ENCODE peak calls at places on chromosomes 13 and 19, in four cellular contexts. B is IMR-90, H is GM12878, G is K562. K is an unnamed sample.

GRCh38 chr13:114112231-114112825 is 20.1 kb downstream of the RASA3 start:
- DNase-seq in B (peak), H (no peak), G (no peak), K (no peak)

GRCh38 chr13:47168086-47168485 is 271.2 kb upstream of the HTR2A start:
- DNase-seq in B (peak), H (no peak), G (no peak), K (no peak)

GRCh38 chr19:10567696-10568443 is 909 bp downstream of the CDKN2D start:
- DNase-seq in G (no peak), B (no peak), H (no peak), K (no peak)

GRCh38 chr19:51810228-51810627 is 15.3 kb downstream of the FPR3 start:
- DNase-seq in H (no peak), G (no peak), B (no peak), K (no peak)

GRCh38 chr19:3984584-3984907 is 717 bp downstream of the EEF2 start:
- DNase-seq in H (no peak), B (no peak), G (peak), K (no peak)

GRCh38 chr19:38952395-38953165 is 21.8 kb downstream of the MRPS12 start:
- DNase-seq in G (no peak), H (no peak), B (peak), K (no peak)

GRCh38 chr13:99386911-99387788 is 80.0 kb upstream of the GPR183 start:
- DNase-seq in H (peak), B (no peak), G (peak), K (peak)

GRCh38 chr19:39052243-39052746 is 19.9 kb upstream of the FBXO27 start:
- DNase-seq in G (peak), B (peak), H (no peak), K (peak)

GRCh38 chr19:2040647-2041435 is 10.2 kb downstream of the MKNK2 start:
- DNase-seq in H (no peak), G (no peak), B (no peak), K (no peak)

GRCh38 chr19:2050349-2050990 is 574 bp downstream of the MKNK2 start:
- DNase-seq in B (no peak), H (no peak), G (peak), K (no peak)

GRCh38 chr13:46640843-46641242 is 87.9 kb downstream of the LRCH1 start:
- DNase-seq in G (no peak), B (peak), H (no peak), K (peak)

GRCh38 chr13:102770435-102770834 is 3.2 kb downstream of the TEX30 start:
- DNase-seq in H (no peak), B (no peak), G (no peak), K (peak)

GRCh38 chr19:47776568-47776967 is 1.9 kb upstream of the SELENOW start:
- DNase-seq in H (no peak), B (no peak), G (no peak), K (peak)

GRCh38 chr19:29866011-29866410 is 54.2 kb downstream of the CCNE1 start:
- DNase-seq in H (no peak), B (no peak), G (no peak), K (no peak)

GRCh38 chr13:30718661-30719520 is 16.5 kb upstream of the ALOX5AP start:
- DNase-seq in G (no peak), H (no peak), B (peak), K (no peak)

GRCh38 chr13:39789451-39789850 is 134.0 kb downstream of the COG6 start:
- DNase-seq in B (no peak), G (no peak), H (no peak), K (no peak)

GRCh38 chr19:3459322-3459881 is 20.9 kb downstream of the SMIM24 start:
- DNase-seq in H (no peak), G (peak), B (peak), K (peak)

GRCh38 chr19:27654266-27654990 is 1558.5 kb downstream of the UQCRFS1 start:
- DNase-seq in G (no peak), H (no peak), B (no peak), K (no peak)

GRCh38 chr13:23583491-23583890 is 13.3 kb downstream of the TNFRSF19 start:
- DNase-seq in H (no peak), B (no peak), G (no peak), K (no peak)

GRCh38 chr19:3178377-3178972 is at the start of gene S1PR4:
- DNase-seq in H (no peak), G (no peak), B (no peak), K (peak)

GRCh38 chr19:10667867-10668266 is 13.7 kb downstream of the ILF3 start:
- DNase-seq in G (no peak), B (no peak), H (no peak), K (no peak)

GRCh38 chr13:24995225-24995804 is 100.6 kb upstream of the PABPC3 start:
- DNase-seq in H (no peak), G (peak), B (peak), K (peak)

GRCh38 chr19:22882797-22883196 is 50.7 kb downstream of the ZNF723 start:
- DNase-seq in G (no peak), B (peak), H (no peak), K (peak)

GRCh38 chr19:39643591-39643990 is 12.1 kb upstream of the LGALS16 start:
- DNase-seq in H (no peak), G (no peak), B (no peak), K (no peak)

GRCh38 chr13:76336889-76337844 is 549.0 kb downstream of the KCTD12 start:
- DNase-seq in B (no peak), G (no peak), H (no peak), K (no peak)

GRCh38 chr13:47175172-47175806 is 278.4 kb upstream of the HTR2A start:
- DNase-seq in B (peak), H (no peak), G (no peak), K (no peak)

GRCh38 chr13:92260363-92260762 is 861.9 kb downstream of the GPC5 start:
- DNase-seq in B (no peak), H (no peak), G (no peak), K (no peak)

GRCh38 chr19:18295034-18295451 is 13.6 kb upstream of the JUND start:
- DNase-seq in B (no peak), H (no peak), G (no peak), K (no peak)

GRCh38 chr19:56124578-56124977 is 3.5 kb upstream of the ZNF787 start:
- DNase-seq in G (no peak), H (no peak), B (no peak), K (no peak)

GRCh38 chr13:111099292-111099691 is 15.8 kb upstream of the ARHGEF7 start:
- DNase-seq in B (no peak), H (no peak), G (no peak), K (no peak)

GRCh38 chr19:58336216-58336615 is 9.4 kb downstream of the ZSCAN22 start:
- DNase-seq in B (no peak), G (no peak), H (no peak), K (no peak)

GRCh38 chr13:30006246-30006645 is 155.8 kb upstream of the UBL3 start:
- DNase-seq in H (no peak), G (no peak), B (no peak), K (no peak)

GRCh38 chr19:50759886-50760285 is 10.4 kb upstream of the GPR32 start:
- DNase-seq in G (peak), H (no peak), B (peak), K (peak)

GRCh38 chr13:30577381-30577780 is 40.3 kb upstream of the USPL1 start:
- DNase-seq in B (peak), G (no peak), H (peak), K (no peak)

GRCh38 chr19:5264453-5264852 is 76.2 kb downstream of the PTPRS start:
- DNase-seq in G (no peak), H (no peak), B (no peak), K (no peak)

GRCh38 chr13:97851269-97851668 is 102.2 kb upstream of the IPO5 start:
- DNase-seq in G (no peak), H (no peak), B (no peak), K (no peak)

GRCh38 chr13:28705734-28706133 is 13.0 kb downstream of the SLC46A3 start:
- DNase-seq in H (no peak), B (peak), G (no peak), K (no peak)

GRCh38 chr13:93847162-93847561 is 620.6 kb downstream of the GPC6 start:
- DNase-seq in B (peak), G (no peak), H (no peak), K (no peak)

GRCh38 chr13:39566216-39566869 is 36.6 kb downstream of the LHFPL6 start:
- DNase-seq in H (no peak), B (no peak), G (no peak), K (no peak)

GRCh38 chr13:114115191-114115671 is 17.2 kb downstream of the RASA3 start:
- DNase-seq in B (peak), G (peak), H (no peak), K (peak)

DNA sequence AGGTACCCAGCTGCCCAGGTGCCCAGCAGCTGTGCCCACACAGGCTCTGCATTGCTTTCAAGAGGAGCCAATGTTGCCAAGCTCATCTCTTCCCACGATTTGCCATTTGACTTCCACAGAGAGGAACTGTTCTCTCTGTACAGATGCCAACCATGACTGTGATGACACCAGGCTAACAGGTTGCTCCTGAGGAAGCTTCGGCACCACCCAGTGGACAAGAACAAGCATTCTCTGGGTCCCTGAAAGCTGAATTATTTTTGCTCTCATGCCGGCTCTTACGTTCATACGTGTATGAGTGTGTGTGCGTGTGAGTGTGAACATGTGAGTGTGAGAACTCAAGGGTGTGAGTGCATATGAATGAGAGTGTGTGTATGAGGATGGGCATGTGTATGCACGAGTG is 535.2 kb downstream of the LIG4 start:
- DNase-seq in H (no peak), G (no peak), B (peak), K (peak)
- TF ChIP-seq FOS in H (no peak), G (no peak), B (no peak), K (no peak)

GRCh38 chr19:41175825-41176734 is 16.9 kb upstream of the CYP2S1 start:
- DNase-seq in H (no peak), G (no peak), B (peak), K (no peak)

GRCh38 chr19:41166888-41167804 is 25.9 kb upstream of the CYP2S1 start:
- DNase-seq in G (no peak), H (no peak), B (no peak), K (no peak)

GRCh38 chr19:41174297-41174928 is 18.6 kb upstream of the CYP2S1 start:
- DNase-seq in H (no peak), G (no peak), B (no peak), K (no peak)

GRCh38 chr19:41172297-41173164 is 20.5 kb upstream of the CYP2S1 start:
- DNase-seq in G (no peak), B (no peak), H (no peak), K (no peak)
- TF ChIP-seq CTCF in G (no peak), B (no peak), H (no peak), K (no peak)

GRCh38 chr19:16335226-16335625 is 10.6 kb downstream of the KLF2 start:
- DNase-seq in G (no peak), B (no peak), H (no peak), K (no peak)

GRCh38 chr19:16334421-16334820 is 9.8 kb downstream of the KLF2 start:
- DNase-seq in H (no peak), G (no peak), B (no peak), K (peak)

GRCh38 chr19:16337809-16338469 is 13.3 kb downstream of the KLF2 start:
- DNase-seq in G (no peak), B (no peak), H (no peak), K (no peak)

GRCh38 chr19:16338470-16339360 is 14.1 kb downstream of the KLF2 start:
- DNase-seq in G (no peak), B (peak), H (peak), K (peak)

GRCh38 chr19:16336571-16336970 is 11.9 kb downstream of the KLF2 start:
- DNase-seq in B (peak), H (no peak), G (no peak), K (no peak)
- TF ChIP-seq FOS in B (no peak), H (no peak), G (no peak), K (no peak)

GRCh38 chr13:35714588-35714987 is 238.1 kb upstream of the MAB21L1 start:
- DNase-seq in H (no peak), G (no peak), B (no peak), K (no peak)

GRCh38 chr13:35711909-35712308 is 235.4 kb upstream of the MAB21L1 start:
- DNase-seq in G (no peak), B (no peak), H (no peak), K (no peak)

GRCh38 chr13:35714096-35714495 is 237.6 kb upstream of the MAB21L1 start:
- DNase-seq in H (no peak), B (no peak), G (no peak), K (no peak)

GRCh38 chr13:35716186-35716585 is 239.7 kb upstream of the MAB21L1 start:
- DNase-seq in B (peak), G (no peak), H (no peak), K (no peak)

GRCh38 chr13:35712907-35713685 is 236.6 kb upstream of the MAB21L1 start:
- DNase-seq in B (peak), G (no peak), H (no peak), K (no peak)
- TF ChIP-seq CTCF in B (no peak), G (no peak), H (no peak), K (no peak)

GRCh38 chr13:21435231-21435630 is 23.9 kb downstream of the ZDHHC20 start:
- DNase-seq in G (no peak), B (no peak), H (no peak), K (peak)

GRCh38 chr13:21435710-21436151 is 23.4 kb downstream of the ZDHHC20 start:
- DNase-seq in G (peak), H (peak), B (peak), K (peak)

GRCh38 chr13:21434588-21434987 is 24.5 kb downstream of the ZDHHC20 start:
- DNase-seq in B (no peak), H (no peak), G (no peak), K (no peak)

DNA sequence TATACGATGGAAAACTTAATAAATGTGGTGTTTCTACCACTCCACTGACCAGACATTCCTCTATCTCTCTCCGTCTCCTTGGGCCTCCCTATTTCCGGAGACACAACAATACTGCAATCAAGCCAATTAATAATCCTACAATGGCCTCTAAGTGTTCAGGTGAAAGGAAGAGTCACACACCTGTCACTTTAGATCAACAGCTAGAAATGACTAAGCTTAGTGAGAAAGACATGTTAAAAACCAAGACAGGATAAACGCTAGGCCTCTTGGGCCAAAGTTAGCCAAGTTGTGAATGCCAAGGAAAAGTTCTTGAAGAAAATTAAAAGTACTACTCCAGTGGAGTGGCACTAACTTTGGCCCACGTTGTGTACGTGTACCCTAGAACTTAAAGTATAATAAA is 22.5 kb downstream of the ZDHHC20 start:
- DNase-seq in G (no peak), H (no peak), B (no peak), K (no peak)
- TF ChIP-seq FOS in G (no peak), H (no peak), B (no peak), K (no peak)

GRCh38 chr13:112131740-112132113 is 64.8 kb downstream of the SOX1 start:
- DNase-seq in B (no peak), G (no peak), H (no peak), K (no peak)
- TF ChIP-seq CTCF in B (no peak), G (no peak), H (no peak), K (no peak)

DNA sequence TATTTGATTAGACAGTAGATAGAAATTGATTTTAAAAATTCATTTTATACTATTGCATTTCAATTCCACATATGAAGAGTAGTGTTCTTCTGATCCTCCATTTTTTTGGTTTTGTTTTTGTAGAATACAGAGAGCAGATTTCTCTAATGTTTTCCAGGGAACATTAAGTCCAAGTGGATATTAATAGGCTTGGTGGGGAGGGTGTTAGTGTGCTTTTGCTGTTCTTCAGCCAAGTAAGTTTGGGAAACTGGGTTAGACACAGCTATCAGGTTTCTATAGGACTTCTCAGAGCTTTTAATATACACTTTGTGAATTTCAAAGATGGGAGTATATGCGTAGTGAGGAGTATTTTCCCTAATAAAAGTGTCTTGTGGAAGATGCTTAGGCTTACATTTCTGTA is 21.8 kb downstream of the NAA16 start:
- DNase-seq in H (no peak), B (no peak), G (no peak), K (no peak)
- TF ChIP-seq FOS in H (no peak), B (no peak), G (no peak), K (no peak)

GRCh38 chr13:51148952-51149573 is 38.0 kb upstream of the C13orf42 start:
- DNase-seq in B (peak), G (no peak), H (no peak), K (peak)
- TF ChIP-seq CTCF in B (peak), G (no peak), H (peak), K (peak)

GRCh38 chr19:926595-927043 is 784 bp downstream of the ARID3A start:
- DNase-seq in H (no peak), B (no peak), G (no peak), K (no peak)
- TF ChIP-seq FOS in H (no peak), B (no peak), G (no peak), K (no peak)

GRCh38 chr19:43754562-43755255 is at the start of gene SMG9:
- DNase-seq in B (peak), H (peak), G (peak), K (peak)
- TF ChIP-seq CTCF in B (no peak), H (no peak), G (no peak), K (no peak)

K was measured in endothelial cell of umbilical vein.